ENCODE peak calls at places on chromosomes 16 and 17, in eight cellular contexts. One of them, this sample, is unnamed.

GRCh38 chr17:9298776-9299295 is 276.8 kb downstream of the STX8 start:
- DNase-seq in kidney: no peak
- DNase-seq in astrocyte of the spinal cord: no peak
- DNase-seq in PC-9: no peak
- DNase-seq in omental fat pad: no peak
- DNase-seq in AG04449: no peak
- DNase-seq in fibroblast of mammary gland: no peak
- DNase-seq in body of pancreas: no peak
- DNase-seq in this sample: no peak

GRCh38 chr17:39640493-39641118 is 3.7 kb downstream of the STARD3 start:
- DNase-seq in kidney: no peak
- DNase-seq in astrocyte of the spinal cord: no peak
- DNase-seq in PC-9: no peak
- DNase-seq in omental fat pad: no peak
- DNase-seq in AG04449: no peak
- DNase-seq in fibroblast of mammary gland: no peak
- DNase-seq in body of pancreas: no peak
- DNase-seq in this sample: no peak

GRCh38 chr17:71970312-71970711 is 150.5 kb upstream of the SOX9 start:
- DNase-seq in kidney: no peak
- DNase-seq in astrocyte of the spinal cord: peak; percentile 25
- DNase-seq in PC-9: peak; percentile 89
- DNase-seq in omental fat pad: no peak
- DNase-seq in AG04449: no peak
- DNase-seq in fibroblast of mammary gland: peak; percentile 43
- DNase-seq in body of pancreas: no peak
- DNase-seq in this sample: peak; percentile 26

GRCh38 chr16:20344630-20345029 is 7.9 kb downstream of the UMOD start:
- DNase-seq in kidney: no peak
- DNase-seq in astrocyte of the spinal cord: no peak
- DNase-seq in PC-9: no peak
- DNase-seq in omental fat pad: no peak
- DNase-seq in AG04449: no peak
- DNase-seq in fibroblast of mammary gland: no peak
- DNase-seq in body of pancreas: no peak
- DNase-seq in this sample: no peak

GRCh38 chr16:85556456-85557082 is 56.6 kb upstream of the GSE1 start:
- DNase-seq in kidney: peak; percentile 90
- DNase-seq in astrocyte of the spinal cord: peak; percentile 24
- DNase-seq in PC-9: no peak
- DNase-seq in omental fat pad: no peak
- DNase-seq in AG04449: no peak
- DNase-seq in fibroblast of mammary gland: no peak
- DNase-seq in body of pancreas: peak; percentile 73
- DNase-seq in this sample: peak; percentile 82

GRCh38 chr16:56269824-56270684 is 78.8 kb downstream of the GNAO1 start:
- DNase-seq in kidney: no peak
- DNase-seq in astrocyte of the spinal cord: peak; percentile 66
- DNase-seq in PC-9: no peak
- DNase-seq in omental fat pad: no peak
- DNase-seq in AG04449: peak; percentile 86
- DNase-seq in fibroblast of mammary gland: peak; percentile 11
- DNase-seq in body of pancreas: peak; percentile 48
- DNase-seq in this sample: no peak

GRCh38 chr16:12613131-12613991 is 190.3 kb downstream of the CPPED1 start:
- DNase-seq in kidney: no peak
- DNase-seq in astrocyte of the spinal cord: peak; percentile 78
- DNase-seq in PC-9: peak; percentile 97
- DNase-seq in omental fat pad: no peak
- DNase-seq in AG04449: no peak
- DNase-seq in fibroblast of mammary gland: peak; percentile 58
- DNase-seq in body of pancreas: peak; percentile 13
- DNase-seq in this sample: no peak

GRCh38 chr17:72976971-72977767 is 115.3 kb downstream of the SLC39A11 start:
- DNase-seq in kidney: no peak
- DNase-seq in astrocyte of the spinal cord: peak; percentile 89
- DNase-seq in PC-9: peak; percentile 84
- DNase-seq in omental fat pad: no peak
- DNase-seq in AG04449: peak; percentile 72
- DNase-seq in fibroblast of mammary gland: peak; percentile 94
- DNase-seq in body of pancreas: peak; percentile 64
- DNase-seq in this sample: peak; percentile 56

GRCh38 chr17:30952645-30953393 is 18.0 kb upstream of the RNF135 start:
- DNase-seq in kidney: peak; percentile 32
- DNase-seq in astrocyte of the spinal cord: no peak
- DNase-seq in PC-9: no peak
- DNase-seq in omental fat pad: no peak
- DNase-seq in AG04449: no peak
- DNase-seq in fibroblast of mammary gland: no peak
- DNase-seq in body of pancreas: no peak
- DNase-seq in this sample: no peak

GRCh38 chr16:87068316-87068715 is 248.9 kb downstream of the C16orf95 start:
- DNase-seq in kidney: no peak
- DNase-seq in astrocyte of the spinal cord: no peak
- DNase-seq in PC-9: no peak
- DNase-seq in omental fat pad: no peak
- DNase-seq in AG04449: no peak
- DNase-seq in fibroblast of mammary gland: no peak
- DNase-seq in body of pancreas: no peak
- DNase-seq in this sample: no peak

GRCh38 chr17:68955181-68955841 is at the start of gene ABCA8:
- DNase-seq in kidney: no peak
- DNase-seq in astrocyte of the spinal cord: peak; percentile 80
- DNase-seq in PC-9: no peak
- DNase-seq in omental fat pad: no peak
- DNase-seq in AG04449: no peak
- DNase-seq in fibroblast of mammary gland: peak; percentile 84
- DNase-seq in body of pancreas: peak; percentile 30
- DNase-seq in this sample: no peak

GRCh38 chr16:84746875-84747274 is 47.1 kb downstream of the USP10 start:
- DNase-seq in kidney: no peak
- DNase-seq in astrocyte of the spinal cord: no peak
- DNase-seq in PC-9: no peak
- DNase-seq in omental fat pad: no peak
- DNase-seq in AG04449: no peak
- DNase-seq in fibroblast of mammary gland: no peak
- DNase-seq in body of pancreas: no peak
- DNase-seq in this sample: no peak

GRCh38 chr17:59783221-59784016 is 76.0 kb downstream of the VMP1 start:
- DNase-seq in kidney: no peak
- DNase-seq in astrocyte of the spinal cord: peak; percentile 85
- DNase-seq in PC-9: peak; percentile 90
- DNase-seq in omental fat pad: no peak
- DNase-seq in AG04449: no peak
- DNase-seq in fibroblast of mammary gland: peak; percentile 79
- DNase-seq in body of pancreas: no peak
- DNase-seq in this sample: no peak

GRCh38 chr16:89563639-89564392 is 3.3 kb downstream of the RPL13 start:
- DNase-seq in kidney: no peak
- DNase-seq in astrocyte of the spinal cord: no peak
- DNase-seq in PC-9: peak; percentile 35
- DNase-seq in omental fat pad: no peak
- DNase-seq in AG04449: no peak
- DNase-seq in fibroblast of mammary gland: no peak
- DNase-seq in body of pancreas: no peak
- DNase-seq in this sample: no peak

GRCh38 chr17:57900991-57901743 is 51.3 kb upstream of the MRPS23 start:
- DNase-seq in kidney: no peak
- DNase-seq in astrocyte of the spinal cord: no peak
- DNase-seq in PC-9: peak; percentile 81
- DNase-seq in omental fat pad: no peak
- DNase-seq in AG04449: no peak
- DNase-seq in fibroblast of mammary gland: no peak
- DNase-seq in body of pancreas: peak; percentile 82
- DNase-seq in this sample: no peak

GRCh38 chr16:87057951-87058560 is 259.1 kb downstream of the C16orf95 start:
- DNase-seq in kidney: no peak
- DNase-seq in astrocyte of the spinal cord: no peak
- DNase-seq in PC-9: no peak
- DNase-seq in omental fat pad: no peak
- DNase-seq in AG04449: no peak
- DNase-seq in fibroblast of mammary gland: no peak
- DNase-seq in body of pancreas: no peak
- DNase-seq in this sample: no peak

DNA sequence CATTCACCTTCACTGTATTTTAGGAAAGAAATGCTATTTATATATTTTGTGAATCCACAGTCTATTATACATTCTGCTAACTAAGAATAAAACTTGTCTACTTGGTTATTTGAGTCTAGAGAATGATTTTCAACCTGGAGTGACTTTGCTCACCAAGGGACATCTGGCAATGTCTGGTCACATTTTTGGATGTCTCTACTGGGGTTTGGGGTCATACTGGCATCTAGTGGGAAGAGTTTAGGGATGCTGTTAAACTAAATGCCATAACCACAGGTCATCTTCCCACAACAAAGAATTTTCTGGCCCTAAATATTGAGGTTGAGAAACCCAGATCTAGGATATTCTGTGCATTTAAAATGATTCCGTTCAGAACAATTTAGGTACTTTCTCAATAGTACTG is 26.0 kb downstream of the KCNJ16 start:
- DNase-seq in kidney: no peak
- DNase-seq in astrocyte of the spinal cord: no peak
- DNase-seq in PC-9: no peak
- DNase-seq in omental fat pad: no peak
- DNase-seq in AG04449: no peak
- DNase-seq in fibroblast of mammary gland: peak; percentile 21
- DNase-seq in body of pancreas: no peak
- DNase-seq in this sample: no peak
- TF ChIP-seq CTCF in kidney: no peak
- TF ChIP-seq CTCF in astrocyte of the spinal cord: no peak
- TF ChIP-seq CTCF in PC-9: no peak
- TF ChIP-seq CTCF in omental fat pad: no peak
- TF ChIP-seq CTCF in AG04449: no peak
- TF ChIP-seq CTCF in fibroblast of mammary gland: peak; percentile 12
- TF ChIP-seq CTCF in body of pancreas: no peak
- TF ChIP-seq CTCF in this sample: no peak

DNA sequence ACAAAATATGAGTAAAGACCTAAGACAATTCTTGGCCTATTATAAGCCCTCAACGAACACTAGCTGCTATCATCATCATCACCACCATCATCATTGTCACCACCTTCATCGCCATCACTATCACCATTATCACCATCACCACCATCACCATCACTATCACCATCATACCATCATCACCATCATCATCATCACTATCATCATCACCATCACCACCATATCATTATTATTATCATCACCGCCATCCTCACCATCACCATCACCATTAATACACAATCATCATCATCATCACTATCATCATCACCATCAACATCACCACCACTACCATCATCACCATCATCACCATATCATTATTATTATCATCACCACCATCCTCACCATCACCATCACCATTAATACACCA is 82.5 kb downstream of the RGS9 start:
- DNase-seq in kidney: no peak
- DNase-seq in astrocyte of the spinal cord: no peak
- DNase-seq in PC-9: no peak
- DNase-seq in omental fat pad: no peak
- DNase-seq in AG04449: no peak
- DNase-seq in fibroblast of mammary gland: no peak
- DNase-seq in body of pancreas: no peak
- DNase-seq in this sample: no peak
- TF ChIP-seq CTCF in kidney: no peak
- TF ChIP-seq CTCF in astrocyte of the spinal cord: no peak
- TF ChIP-seq CTCF in PC-9: no peak
- TF ChIP-seq CTCF in omental fat pad: no peak
- TF ChIP-seq CTCF in AG04449: no peak
- TF ChIP-seq CTCF in fibroblast of mammary gland: no peak
- TF ChIP-seq CTCF in body of pancreas: no peak
- TF ChIP-seq CTCF in this sample: no peak

GRCh38 chr17:49574945-49575523 is 637 bp upstream of the NXPH3 start:
- DNase-seq in kidney: no peak
- DNase-seq in astrocyte of the spinal cord: no peak
- DNase-seq in PC-9: no peak
- DNase-seq in omental fat pad: no peak
- DNase-seq in AG04449: no peak
- DNase-seq in fibroblast of mammary gland: no peak
- DNase-seq in body of pancreas: no peak
- DNase-seq in this sample: no peak

GRCh38 chr17:49574283-49574892 is 1.3 kb upstream of the NXPH3 start:
- DNase-seq in kidney: no peak
- DNase-seq in astrocyte of the spinal cord: no peak
- DNase-seq in PC-9: no peak
- DNase-seq in omental fat pad: no peak
- DNase-seq in AG04449: no peak
- DNase-seq in fibroblast of mammary gland: no peak
- DNase-seq in body of pancreas: no peak
- DNase-seq in this sample: no peak

GRCh38 chr17:49576121-49576905 is 642 bp downstream of the NXPH3 start:
- DNase-seq in kidney: peak; percentile 77
- DNase-seq in astrocyte of the spinal cord: no peak
- DNase-seq in PC-9: no peak
- DNase-seq in omental fat pad: no peak
- DNase-seq in AG04449: no peak
- DNase-seq in fibroblast of mammary gland: peak; percentile 27
- DNase-seq in body of pancreas: peak; percentile 34
- DNase-seq in this sample: peak; percentile 57

GRCh38 chr17:49576906-49577650 is 1.4 kb downstream of the NXPH3 start:
- DNase-seq in kidney: peak; percentile 74
- DNase-seq in astrocyte of the spinal cord: no peak
- DNase-seq in PC-9: no peak
- DNase-seq in omental fat pad: no peak
- DNase-seq in AG04449: no peak
- DNase-seq in fibroblast of mammary gland: no peak
- DNase-seq in body of pancreas: no peak
- DNase-seq in this sample: no peak

DNA sequence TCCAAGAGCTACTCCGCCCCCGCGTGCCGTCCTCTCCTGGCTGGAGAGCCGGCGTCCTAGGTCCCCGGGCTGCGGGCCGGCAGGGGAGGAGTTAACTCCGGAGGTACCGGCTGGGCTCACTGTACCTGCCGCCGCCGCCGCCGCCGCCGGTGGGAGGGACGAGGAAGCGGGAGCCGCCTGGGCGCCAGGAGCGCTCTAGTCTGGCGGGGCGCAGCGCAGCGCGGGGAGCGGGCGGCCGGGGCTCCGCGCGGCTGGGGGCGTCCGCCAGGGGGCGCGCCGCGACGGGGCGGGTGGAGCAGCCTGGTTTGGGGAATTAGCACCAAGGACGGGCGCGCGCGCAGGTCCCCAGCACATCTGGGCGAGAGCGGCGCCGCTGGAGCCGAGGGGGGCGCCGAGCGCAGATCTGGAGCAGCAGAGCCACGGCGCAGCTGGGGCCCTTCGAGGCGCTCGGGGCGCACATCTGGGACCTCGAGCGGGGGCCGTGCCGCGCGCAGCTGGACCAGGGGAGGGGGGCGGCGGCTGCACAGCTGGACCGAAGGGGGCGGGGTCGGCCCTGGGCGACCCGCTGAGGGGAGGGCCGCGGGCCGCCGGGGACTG is at the start of gene NXPH3:
- DNase-seq in kidney: peak; percentile 83
- DNase-seq in astrocyte of the spinal cord: no peak
- DNase-seq in PC-9: no peak
- DNase-seq in omental fat pad: no peak
- DNase-seq in AG04449: no peak
- DNase-seq in fibroblast of mammary gland: peak; percentile 33
- DNase-seq in body of pancreas: peak; percentile 57
- DNase-seq in this sample: peak; percentile 89
- TF ChIP-seq CTCF in kidney: peak; percentile 20
- TF ChIP-seq CTCF in astrocyte of the spinal cord: peak; percentile 36
- TF ChIP-seq CTCF in PC-9: peak; percentile 45
- TF ChIP-seq CTCF in omental fat pad: no peak
- TF ChIP-seq CTCF in AG04449: peak; percentile 29
- TF ChIP-seq CTCF in fibroblast of mammary gland: no peak
- TF ChIP-seq CTCF in body of pancreas: no peak
- TF ChIP-seq CTCF in this sample: peak; percentile 78

GRCh38 chr16:1941162-1941923 is 1.7 kb downstream of the MSRB1 start:
- DNase-seq in kidney: no peak
- DNase-seq in astrocyte of the spinal cord: peak; percentile 74
- DNase-seq in PC-9: no peak
- DNase-seq in omental fat pad: no peak
- DNase-seq in AG04449: no peak
- DNase-seq in fibroblast of mammary gland: no peak
- DNase-seq in body of pancreas: peak; percentile 76
- DNase-seq in this sample: no peak
- TF ChIP-seq CTCF in kidney: peak; percentile 23
- TF ChIP-seq CTCF in astrocyte of the spinal cord: peak; percentile 35
- TF ChIP-seq CTCF in PC-9: no peak
- TF ChIP-seq CTCF in omental fat pad: no peak
- TF ChIP-seq CTCF in AG04449: no peak
- TF ChIP-seq CTCF in fibroblast of mammary gland: no peak
- TF ChIP-seq CTCF in body of pancreas: peak; percentile 63
- TF ChIP-seq CTCF in this sample: no peak

This sample was measured in GM13976.